ENCODE peak calls at places on chromosomes 5 and 9, in six cellular contexts. G is coronary artery; Q is cardiac muscle cell; C is CD8-positive, alpha-beta T cell; O is uterus; B is ovary. U is an unnamed sample.

GRCh38 chr9:94139672-94140417 is 55.6 kb downstream of the PTPDC1 start:
- DNase-seq in G (peak), Q (peak), C (no peak), O (peak), B (peak), U (no peak)

GRCh38 chr9:90883661-90884060 is 82.0 kb downstream of the SYK start:
- DNase-seq in G (no peak), Q (no peak), C (no peak), O (no peak), B (no peak), U (no peak)

GRCh38 chr9:82543726-82544125 is 519.2 kb downstream of the RASEF start:
- DNase-seq in G (no peak), Q (no peak), C (no peak), O (no peak), B (no peak), U (no peak)

GRCh38 chr9:130072515-130073235 is 19.0 kb downstream of the GPR107 start:
- DNase-seq in G (no peak), Q (peak), C (no peak), O (no peak), B (no peak), U (no peak)

GRCh38 chr5:147055850-147056523 is 177.4 kb upstream of the PPP2R2B start:
- DNase-seq in G (no peak), Q (no peak), C (no peak), O (no peak), B (no peak), U (no peak)

GRCh38 chr5:32507738-32508434 is 63.3 kb upstream of the ZFR start:
- DNase-seq in G (no peak), Q (peak), C (no peak), O (peak), B (no peak), U (no peak)

GRCh38 chr9:100445903-100446549 is 19.1 kb downstream of the MSANTD3 start:
- DNase-seq in G (no peak), Q (no peak), C (no peak), O (no peak), B (no peak), U (no peak)

GRCh38 chr9:135820661-135821060 is 86.7 kb downstream of the CAMSAP1 start:
- DNase-seq in G (peak), Q (no peak), C (no peak), O (no peak), B (no peak), U (no peak)

GRCh38 chr5:28473531-28474107 is 1435.2 kb upstream of the CDH9 start:
- DNase-seq in G (no peak), Q (peak), C (no peak), O (no peak), B (no peak), U (no peak)
- TF ChIP-seq CTCF in G (no peak), Q (peak), C (no peak), O (no peak), B (no peak), U (no peak)

GRCh38 chr9:89619019-89619418 is 14.2 kb downstream of the GADD45G start:
- DNase-seq in G (no peak), Q (no peak), C (no peak), O (no peak), B (no peak), U (no peak)
- TF ChIP-seq CTCF in G (no peak), Q (no peak), C (no peak), O (no peak), B (no peak), U (no peak)

GRCh38 chr9:134660407-134660806 is 18.8 kb downstream of the COL5A1 start:
- DNase-seq in G (no peak), Q (peak), C (no peak), O (no peak), B (peak), U (peak)
- TF ChIP-seq CTCF in G (no peak), Q (peak), C (no peak), O (peak), B (no peak), U (peak)

GRCh38 chr9:83980395-83981125 is at the start of gene RMI1:
- DNase-seq in G (peak), Q (peak), C (peak), O (peak), B (peak), U (peak)
- TF ChIP-seq CTCF in G (no peak), Q (no peak), C (no peak), O (no peak), B (no peak), U (no peak)

DNA sequence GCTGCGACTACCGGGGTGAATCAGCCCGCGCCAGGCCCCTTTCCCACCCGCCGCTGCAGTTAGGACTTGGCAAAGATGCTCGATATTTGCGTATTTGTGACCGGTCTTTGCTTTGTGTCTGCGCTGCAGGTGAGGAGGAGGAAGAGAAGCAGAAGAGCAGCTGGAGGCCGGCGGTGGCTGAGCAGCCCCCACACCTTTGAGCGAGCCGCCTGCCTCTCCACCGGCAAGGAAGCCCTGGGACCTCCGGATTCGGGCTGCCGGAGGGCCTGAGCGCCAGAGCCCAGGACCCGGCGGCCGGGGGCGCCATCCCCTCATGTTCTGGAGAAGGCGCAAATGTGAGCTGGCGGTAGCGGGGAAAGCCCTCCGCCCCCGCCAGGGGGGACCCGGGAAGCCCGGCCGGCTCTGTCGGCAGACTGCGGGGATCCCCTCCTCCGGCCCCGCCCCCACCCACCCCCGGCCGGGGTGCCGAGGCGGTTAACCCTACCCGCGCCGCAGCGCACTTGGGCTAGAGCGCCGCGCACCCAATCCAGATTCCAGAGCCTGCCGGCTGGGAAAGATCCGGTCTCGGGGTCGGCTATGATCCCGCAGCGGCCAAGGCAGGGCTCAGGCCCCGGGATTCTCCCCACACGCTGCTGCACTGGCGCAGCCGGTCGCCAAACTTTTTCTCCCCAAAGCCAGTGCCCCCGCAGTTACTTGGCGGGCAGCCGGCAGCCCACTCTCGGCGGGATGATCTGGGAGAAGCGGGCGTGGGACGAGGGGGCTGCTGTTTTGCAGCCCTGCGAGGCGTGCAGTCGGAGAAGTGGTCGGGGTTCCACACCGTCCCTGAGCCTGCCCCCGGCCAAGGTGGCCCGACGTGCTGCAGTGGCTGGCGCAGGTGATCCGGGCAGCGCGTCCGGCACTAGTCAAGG is 800 bp upstream of the KCNN2 start:
- DNase-seq in G (no peak), Q (no peak), C (no peak), O (peak), B (peak), U (no peak)
- TF ChIP-seq CTCF in G (no peak), Q (no peak), C (no peak), O (no peak), B (no peak), U (no peak)

DNA sequence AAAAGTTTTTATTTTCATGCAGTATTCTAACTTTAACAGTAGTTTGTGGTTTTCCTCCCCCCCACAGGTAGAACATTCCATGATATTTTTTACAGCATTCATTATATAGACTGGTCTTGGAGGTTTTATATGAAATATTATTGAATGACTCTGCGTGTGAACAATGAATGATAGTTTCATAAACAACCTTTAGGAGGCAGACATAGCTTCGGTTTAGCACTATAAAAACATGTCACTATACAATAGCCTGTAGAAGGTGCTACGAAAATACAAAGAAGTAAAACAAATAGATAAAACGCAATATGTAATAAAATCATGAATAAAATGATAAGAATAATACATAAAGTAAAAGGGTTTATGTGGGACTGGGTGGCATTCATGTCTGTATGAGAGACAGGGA is 8.5 kb downstream of the KLF4 start:
- DNase-seq in G (no peak), Q (no peak), C (no peak), O (no peak), B (no peak), U (no peak)
- TF ChIP-seq CTCF in G (no peak), Q (peak), C (no peak), O (no peak), B (no peak), U (peak)

GRCh38 chr9:4501147-4501507 is 10.9 kb downstream of the SLC1A1 start:
- DNase-seq in G (no peak), Q (no peak), C (no peak), O (no peak), B (no peak), U (no peak)
- TF ChIP-seq CTCF in G (no peak), Q (no peak), C (no peak), O (no peak), B (no peak), U (no peak)

GRCh38 chr5:1747079-1747802 is 52.4 kb downstream of the MRPL36 start:
- DNase-seq in G (peak), Q (no peak), C (no peak), O (peak), B (peak), U (peak)
- TF ChIP-seq CTCF in G (no peak), Q (no peak), C (no peak), O (no peak), B (no peak), U (no peak)

DNA sequence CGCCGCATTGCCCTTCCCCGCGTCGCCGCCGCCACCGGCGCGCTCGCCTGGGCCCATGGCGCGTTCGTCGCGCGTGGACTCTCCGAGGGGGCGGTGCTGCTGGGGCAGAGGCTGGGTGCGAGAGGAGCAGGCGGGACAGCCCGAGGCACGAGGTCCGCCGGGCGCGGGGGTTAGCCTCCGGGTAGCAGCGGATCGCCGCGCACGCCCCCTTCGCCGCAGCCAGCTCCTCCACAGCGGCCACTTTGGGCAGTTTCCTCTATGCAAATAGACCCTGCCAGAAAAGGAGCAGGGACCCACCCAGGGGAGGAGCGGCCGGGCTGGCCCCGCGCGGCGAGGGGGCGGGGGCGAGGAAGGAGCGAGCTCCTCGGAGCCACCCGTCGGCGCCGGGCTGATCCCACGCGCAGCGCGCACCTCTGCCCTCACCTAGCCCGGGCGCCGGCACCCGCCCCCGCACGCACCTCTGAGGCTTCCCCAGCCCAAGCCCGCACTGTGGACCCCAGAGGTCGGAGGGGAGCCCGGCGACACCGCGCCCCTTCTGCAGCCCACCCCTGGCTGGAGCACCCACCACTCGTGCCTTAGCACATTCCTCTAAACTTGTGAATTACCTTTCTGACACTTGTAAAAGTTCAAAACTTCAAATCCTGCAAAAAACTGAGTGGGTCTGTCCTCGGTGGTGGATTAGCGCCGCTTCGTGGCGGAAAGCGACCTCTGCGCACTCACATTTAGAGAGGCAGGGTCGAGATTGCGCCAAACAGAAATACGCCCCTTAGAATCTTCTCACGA is at the start of gene COL23A1:
- DNase-seq in G (peak), Q (peak), C (peak), O (peak), B (peak), U (no peak)
- TF ChIP-seq CTCF in G (peak), Q (peak), C (peak), O (peak), B (peak), U (peak)

U was measured in CD14-positive monocyte.